ENCODE peak calls at places on chromosomes 4 and X, in seven cellular contexts. Z is left cardiac atrium; J is kidney epithelial cell; R is small intestine; Q is mammary epithelial cell; B is stimulated activated naive CD8-positive, alpha-beta T cell treated with anti-CD3 and anti-CD28 coated beads, Interleukin-15, Interleukin-2, amounts not matched to agents 100 U/mL and 50 U/mL, for 24 hours; Y is A549. K is an unnamed sample.

GRCh38 chrX:70960728-70961127 is 29.8 kb upstream of the SLC7A3 start:
- DNase-seq in Z (no peak), J (no peak), R (no peak), Q (no peak), B (no peak), Y (no peak), K (no peak)

GRCh38 chr4:8871417-8872401 is at the start of gene HMX1:
- DNase-seq in Z (no peak), J (no peak), R (no peak), Q (no peak), B (no peak), Y (peak), K (no peak)

GRCh38 chr4:165118256-165118909 is 5.7 kb upstream of the TMEM192 start:
- DNase-seq in Z (no peak), J (no peak), R (no peak), Q (no peak), B (no peak), Y (no peak), K (no peak)

GRCh38 chr4:89410687-89411086 is 103.1 kb upstream of the GPRIN3 start:
- DNase-seq in Z (no peak), J (peak), R (no peak), Q (peak), B (no peak), Y (no peak), K (no peak)

GRCh38 chrX:96244955-96245354 is 439.7 kb upstream of the DIAPH2 start:
- DNase-seq in Z (no peak), J (no peak), R (no peak), Q (no peak), B (no peak), Y (no peak), K (no peak)

GRCh38 chr4:146435962-146436361 is 85.8 kb downstream of the SLC10A7 start:
- DNase-seq in Z (no peak), J (no peak), R (no peak), Q (no peak), B (no peak), Y (no peak), K (no peak)

GRCh38 chr4:57191523-57192034 is 81.4 kb upstream of the IGFBP7 start:
- DNase-seq in Z (no peak), J (peak), R (peak), Q (no peak), B (no peak), Y (no peak), K (no peak)

GRCh38 chrX:108735680-108736508 is 469 bp downstream of the IRS4 start:
- DNase-seq in Z (no peak), J (no peak), R (no peak), Q (peak), B (no peak), Y (no peak), K (no peak)

GRCh38 chr4:8846864-8847263 is 24.8 kb downstream of the HMX1 start:
- DNase-seq in Z (no peak), J (no peak), R (no peak), Q (no peak), B (no peak), Y (no peak), K (no peak)

GRCh38 chr4:610411-611261 is 14.7 kb upstream of the PDE6B start:
- DNase-seq in Z (no peak), J (peak), R (peak), Q (peak), B (no peak), Y (peak), K (peak)

GRCh38 chrX:129108936-129109335 is 414.4 kb downstream of the SMARCA1 start:
- DNase-seq in Z (no peak), J (no peak), R (no peak), Q (no peak), B (no peak), Y (no peak), K (no peak)